ENCODE peak calls at places on chromosomes 4 and X, in seven cellular contexts. R is K562, U is T47D, Q is H1, T is SK-N-SH, O is HCT116, B is GM12878. Z is an unnamed sample.

GRCh38 chrX:77087529-77088169 is 359.5 kb upstream of the FGF16 start:
- DNase-seq in B (no peak), O (no peak), R (no peak), U (peak), Q (no peak), T (no peak), Z (peak)

GRCh38 chrX:30141966-30142365 is 73.4 kb upstream of the MAGEB2 start:
- DNase-seq in T (peak), R (peak), B (no peak), Q (no peak), U (peak), O (peak), Z (peak)

GRCh38 chr4:16082424-16083216 is 1.2 kb downstream of the PROM1 start:
- DNase-seq in Q (peak), B (no peak), U (peak), T (peak), R (no peak), O (no peak), Z (peak)

GRCh38 chrX:2642791-2643190 is 48.3 kb upstream of the CD99 start:
- DNase-seq in R (no peak), Q (no peak), T (no peak), O (no peak), B (no peak), U (no peak), Z (no peak)

GRCh38 chrX:30060718-30061117 is 154.6 kb upstream of the MAGEB2 start:
- DNase-seq in U (peak), O (peak), T (peak), Q (no peak), B (no peak), R (no peak), Z (no peak)

GRCh38 chrX:154002215-154002719 is 17.4 kb downstream of the IRAK1 start:
- DNase-seq in Q (no peak), T (no peak), O (no peak), R (peak), B (no peak), U (no peak), Z (no peak)

GRCh38 chr4:81698536-81698935 is 226.8 kb upstream of the RASGEF1B start:
- DNase-seq in U (no peak), Q (no peak), O (no peak), B (no peak), T (no peak), R (no peak), Z (no peak)

GRCh38 chrX:56995271-56995994 is at the start of gene SPIN3:
- DNase-seq in Q (peak), R (peak), T (peak), U (peak), B (peak), O (peak), Z (peak)

GRCh38 chr4:37803348-37803973 is 23.0 kb upstream of the PGM2 start:
- DNase-seq in U (peak), Q (no peak), B (no peak), R (peak), O (no peak), T (peak), Z (peak)

GRCh38 chr4:137909910-137910309 is 332.2 kb downstream of the SLC7A11 start:
- DNase-seq in B (no peak), O (no peak), R (peak), U (peak), Q (peak), T (peak), Z (no peak)

GRCh38 chr4:145183023-145183422 is 2.6 kb upstream of the OTUD4 start:
- DNase-seq in Q (no peak), R (peak), O (no peak), U (no peak), T (no peak), B (no peak), Z (no peak)

GRCh38 chrX:48737213-48737938 is 24.2 kb upstream of the GLOD5 start:
- DNase-seq in B (peak), T (peak), Q (peak), O (peak), R (peak), U (peak), Z (peak)

GRCh38 chr4:158005021-158005420 is 167.8 kb downstream of the GASK1B start:
- DNase-seq in Q (no peak), O (no peak), U (no peak), R (no peak), B (no peak), T (no peak), Z (no peak)

GRCh38 chrX:136192839-136193414 is 45.6 kb downstream of the FHL1 start:
- DNase-seq in Q (no peak), R (no peak), O (no peak), B (no peak), T (no peak), U (no peak), Z (no peak)

GRCh38 chr4:172149329-172149728 is 336.1 kb downstream of the GALNTL6 start:
- DNase-seq in T (no peak), U (no peak), Q (no peak), B (no peak), O (no peak), R (peak), Z (no peak)
- TF ChIP-seq JUND in T (no peak), U (no peak), Q (no peak), B (no peak), O (no peak), R (no peak), Z (no peak)

DNA sequence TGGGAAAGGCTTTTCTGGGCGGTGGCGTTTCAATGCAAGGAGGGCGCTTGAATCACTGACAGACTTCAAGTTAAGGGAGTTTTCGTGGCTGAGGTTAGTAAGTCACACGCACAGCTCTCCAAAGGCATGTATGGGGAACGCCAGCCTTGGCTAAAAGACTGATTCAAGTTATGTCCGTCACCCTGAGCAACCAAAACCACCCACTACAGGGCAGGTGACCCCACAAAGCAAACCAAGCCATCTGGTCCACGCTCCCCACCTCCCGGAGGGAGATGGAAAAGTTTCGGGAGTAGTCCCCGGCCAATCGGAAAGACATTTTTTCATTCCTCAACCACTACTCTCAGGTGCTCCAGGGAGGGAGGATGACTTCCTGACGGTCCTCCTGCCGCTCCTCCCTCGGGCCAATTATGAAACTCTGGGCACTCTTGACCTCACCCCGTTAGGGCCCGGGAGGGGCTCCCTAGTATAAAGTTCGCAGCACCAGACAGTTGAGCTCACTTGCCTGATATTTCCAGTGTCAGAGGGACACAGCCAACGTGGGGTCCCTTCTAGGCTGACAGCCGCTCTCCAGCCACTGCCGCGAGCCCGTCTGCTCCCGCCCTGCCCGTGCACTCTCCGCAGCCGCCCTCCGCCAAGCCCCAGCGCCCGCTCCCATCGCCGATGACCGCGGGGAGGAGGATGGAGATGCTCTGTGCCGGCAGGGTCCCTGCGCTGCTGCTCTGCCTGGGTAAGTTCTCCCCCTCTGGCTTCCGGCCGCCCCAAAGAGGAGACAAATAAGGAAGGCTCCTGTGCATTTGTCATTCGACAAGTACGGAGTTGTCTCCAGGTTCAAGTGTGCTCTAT is at the start of gene EREG:
- DNase-seq in U (no peak), R (peak), B (no peak), Q (peak), O (peak), T (peak), Z (no peak)
- TF ChIP-seq JUND in U (no peak), R (no peak), B (no peak), Q (no peak), O (no peak), T (no peak), Z (no peak)

GRCh38 chrX:41722220-41722619 is 1.8 kb upstream of the GPR82 start:
- DNase-seq in Q (no peak), O (no peak), R (no peak), T (no peak), U (no peak), B (no peak), Z (no peak)

GRCh38 chrX:41721590-41721989 is 2.4 kb upstream of the GPR82 start:
- DNase-seq in U (no peak), B (no peak), R (no peak), T (no peak), O (no peak), Q (no peak), Z (no peak)

GRCh38 chrX:41722816-41723215 is 1.2 kb upstream of the GPR82 start:
- DNase-seq in U (no peak), T (no peak), R (no peak), B (no peak), O (no peak), Q (no peak), Z (no peak)

GRCh38 chrX:41718481-41719245 is 5.3 kb upstream of the GPR82 start:
- DNase-seq in B (no peak), U (no peak), Q (peak), O (no peak), T (no peak), R (no peak), Z (peak)

GRCh38 chrX:41720125-41720780 is 3.7 kb upstream of the GPR82 start:
- DNase-seq in T (no peak), Q (no peak), U (no peak), B (peak), R (peak), O (no peak), Z (no peak)
- TF ChIP-seq JUND in T (no peak), Q (no peak), U (no peak), B (no peak), R (no peak), O (no peak), Z (no peak)

GRCh38 chrX:17592117-17592516 is 145.2 kb upstream of the SCML1 start:
- DNase-seq in O (no peak), Q (no peak), T (no peak), U (no peak), R (no peak), B (no peak), Z (no peak)
- TF ChIP-seq JUND in O (no peak), Q (no peak), T (no peak), U (no peak), R (no peak), B (no peak), Z (no peak)

GRCh38 chr4:36308150-36308549 is 26.7 kb downstream of the DTHD1 start:
- DNase-seq in Q (no peak), R (no peak), B (no peak), O (no peak), U (no peak), T (no peak), Z (no peak)

GRCh38 chr4:36312511-36312910 is 31.1 kb downstream of the DTHD1 start:
- DNase-seq in U (no peak), Q (no peak), R (no peak), O (no peak), B (no peak), T (no peak), Z (no peak)

GRCh38 chr4:36313687-36314086 is 32.3 kb downstream of the DTHD1 start:
- DNase-seq in T (no peak), Q (no peak), B (no peak), R (no peak), O (no peak), U (no peak), Z (no peak)

GRCh38 chr4:36310237-36310636 is 28.8 kb downstream of the DTHD1 start:
- DNase-seq in U (no peak), R (no peak), B (no peak), T (no peak), Q (no peak), O (no peak), Z (no peak)

GRCh38 chr4:36310793-36311192 is 29.4 kb downstream of the DTHD1 start:
- DNase-seq in Q (no peak), R (no peak), O (no peak), U (no peak), T (no peak), B (no peak), Z (no peak)
- TF ChIP-seq JUND in Q (no peak), R (no peak), O (no peak), U (no peak), T (no peak), B (no peak), Z (no peak)

GRCh38 chr4:183873389-183874185 is 31.5 kb upstream of the STOX2 start:
- DNase-seq in O (no peak), R (no peak), T (no peak), Q (no peak), B (no peak), U (no peak), Z (no peak)

GRCh38 chr4:183872531-183872930 is 32.6 kb upstream of the STOX2 start:
- DNase-seq in B (no peak), T (peak), O (no peak), U (no peak), Q (no peak), R (no peak), Z (no peak)

GRCh38 chr4:183875251-183875825 is 29.8 kb upstream of the STOX2 start:
- DNase-seq in U (no peak), R (no peak), O (no peak), B (no peak), T (no peak), Q (no peak), Z (no peak)

GRCh38 chr4:183878571-183878970 is 26.5 kb upstream of the STOX2 start:
- DNase-seq in Q (no peak), U (no peak), R (no peak), O (no peak), B (no peak), T (no peak), Z (no peak)

DNA sequence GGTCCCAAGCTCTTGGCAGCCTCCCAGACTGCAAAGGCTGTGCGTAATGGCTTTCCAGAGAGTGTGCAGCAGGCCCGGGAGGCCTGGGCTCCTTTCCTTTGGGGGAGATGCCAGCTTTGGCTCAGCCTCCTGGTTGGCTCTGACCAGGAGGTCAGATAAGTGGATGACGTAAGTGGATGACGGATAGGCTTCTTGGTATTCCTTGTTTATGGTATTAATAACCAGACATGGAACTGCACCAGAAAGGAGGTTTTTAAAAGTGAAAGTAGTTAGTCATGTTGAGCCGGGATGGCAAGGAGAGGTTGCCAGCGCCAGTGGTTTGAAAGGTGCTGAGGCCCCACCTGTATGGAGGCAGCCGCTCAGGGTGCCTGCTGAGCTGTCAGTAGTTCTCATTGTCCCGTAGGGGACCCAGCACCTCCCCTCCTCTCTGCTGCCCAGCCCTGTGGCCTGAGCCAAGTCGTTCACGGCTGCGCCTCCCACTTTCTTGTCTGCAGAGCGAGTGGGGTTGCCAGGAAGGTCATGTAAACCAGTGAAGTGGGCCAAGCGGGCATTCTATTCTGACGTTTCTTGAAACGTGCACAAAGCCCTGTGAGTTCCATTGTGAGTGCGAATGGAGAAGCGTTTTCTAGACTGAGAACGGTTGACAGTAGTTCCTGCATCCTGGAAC is 28.7 kb upstream of the STOX2 start:
- DNase-seq in Q (no peak), O (no peak), R (no peak), T (peak), U (no peak), B (no peak), Z (no peak)
- TF ChIP-seq JUND in Q (no peak), O (no peak), R (no peak), T (peak), U (no peak), B (no peak), Z (no peak)

DNA sequence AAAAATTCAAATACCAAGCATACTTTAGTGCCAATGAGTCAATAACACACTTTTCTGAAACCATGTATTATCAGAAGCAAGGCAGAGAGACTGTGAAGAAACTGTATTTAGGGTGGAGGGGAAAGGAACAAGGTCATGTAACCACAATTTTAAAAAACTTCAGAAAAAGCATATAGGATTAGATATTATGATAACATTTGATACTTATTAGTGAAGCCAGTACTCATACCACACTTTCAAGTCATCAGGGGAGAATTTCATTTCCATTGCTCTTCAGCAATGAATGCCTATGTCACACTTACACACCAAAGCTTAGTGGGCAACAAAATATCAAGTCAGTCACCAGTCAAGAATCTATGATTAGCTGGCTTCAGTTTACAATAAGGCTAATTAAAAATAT is 602.2 kb downstream of the IL15 start:
- DNase-seq in T (no peak), B (no peak), U (no peak), Q (no peak), O (no peak), R (no peak), Z (no peak)
- TF ChIP-seq JUND in T (no peak), B (no peak), U (no peak), Q (no peak), O (no peak), R (no peak), Z (no peak)

GRCh38 chrX:94524867-94525266 is 850.9 kb downstream of the FAM133A start:
- DNase-seq in T (peak), O (no peak), R (peak), U (no peak), Q (no peak), B (no peak), Z (no peak)
- TF ChIP-seq JUND in T (no peak), O (no peak), R (no peak), U (no peak), Q (no peak), B (no peak), Z (no peak)

DNA sequence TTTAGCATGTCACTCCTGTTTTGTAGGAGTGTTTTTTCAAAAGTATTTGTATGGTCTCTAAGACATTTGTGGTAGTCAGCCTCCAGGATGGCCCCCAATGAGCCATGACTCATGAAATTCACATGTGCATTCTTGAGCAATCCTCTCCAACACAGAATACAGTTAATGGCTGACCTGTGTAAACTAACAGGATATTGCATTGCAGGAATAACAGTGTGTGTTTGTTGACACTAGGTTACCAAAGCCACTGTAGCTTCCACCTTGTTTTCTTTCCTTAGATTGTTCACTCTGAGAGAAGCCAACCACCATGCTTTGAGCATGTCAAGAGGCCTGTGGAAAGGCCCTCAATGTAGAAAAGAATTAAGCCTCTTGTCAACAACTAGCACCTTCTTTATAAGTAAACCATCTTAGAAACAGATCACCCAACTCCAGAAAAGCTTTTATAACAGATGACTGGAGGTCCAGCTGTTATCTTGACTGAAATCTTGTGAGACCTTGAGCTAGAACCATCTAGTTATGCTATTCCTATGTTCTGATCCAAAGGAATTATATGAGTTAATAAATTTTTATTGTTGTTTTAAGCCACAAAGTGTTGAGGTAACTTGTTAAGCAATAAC is 28.5 kb downstream of the TBCK start:
- DNase-seq in O (no peak), Q (no peak), R (peak), T (no peak), B (no peak), U (no peak), Z (peak)
- TF ChIP-seq JUND in O (no peak), Q (no peak), R (no peak), T (no peak), B (no peak), U (no peak), Z (peak)